ENCODE peak calls at places on chromosomes 3 and 15, in ten cellular contexts. One of them, this sample, is unnamed.
A peak's percentile ranks its signal among the peaks of the same experiment; 100 is the strongest.

GRCh38 chr15:81358248-81358647 is 15.8 kb downstream of the TMC3 start:
- DNase-seq in neuronal stem cell: no peak
- DNase-seq in stomach: no peak
- DNase-seq in left lung: no peak
- DNase-seq in uterus: no peak
- DNase-seq in psoas muscle: no peak
- DNase-seq in NT2/D1: no peak
- DNase-seq in CD4-positive, CD25-positive, alpha-beta regulatory T cell: no peak
- DNase-seq in A549: no peak
- DNase-seq in body of pancreas: no peak
- DNase-seq in this sample: no peak

GRCh38 chr15:41775651-41776050 is 1.4 kb downstream of the MAPKBP1 start:
- DNase-seq in neuronal stem cell: no peak
- DNase-seq in stomach: no peak
- DNase-seq in left lung: no peak
- DNase-seq in uterus: no peak
- DNase-seq in psoas muscle: no peak
- DNase-seq in NT2/D1: no peak
- DNase-seq in CD4-positive, CD25-positive, alpha-beta regulatory T cell: no peak
- DNase-seq in A549: no peak
- DNase-seq in body of pancreas: no peak
- DNase-seq in this sample: no peak

GRCh38 chr15:68261241-68261640 is 16.3 kb upstream of the FEM1B start:
- DNase-seq in neuronal stem cell: no peak
- DNase-seq in stomach: no peak
- DNase-seq in left lung: no peak
- DNase-seq in uterus: no peak
- DNase-seq in psoas muscle: no peak
- DNase-seq in NT2/D1: no peak
- DNase-seq in CD4-positive, CD25-positive, alpha-beta regulatory T cell: no peak
- DNase-seq in A549: no peak
- DNase-seq in body of pancreas: no peak
- DNase-seq in this sample: no peak

GRCh38 chr3:145704020-145704419 is 457.0 kb downstream of the PLOD2 start:
- DNase-seq in neuronal stem cell: no peak
- DNase-seq in stomach: no peak
- DNase-seq in left lung: no peak
- DNase-seq in uterus: no peak
- DNase-seq in psoas muscle: no peak
- DNase-seq in NT2/D1: no peak
- DNase-seq in CD4-positive, CD25-positive, alpha-beta regulatory T cell: no peak
- DNase-seq in A549: peak; percentile 6
- DNase-seq in body of pancreas: no peak
- DNase-seq in this sample: no peak

GRCh38 chr3:43773273-43774104 is 82.8 kb downstream of the ABHD5 start:
- DNase-seq in neuronal stem cell: no peak
- DNase-seq in stomach: peak; percentile 38
- DNase-seq in left lung: peak; percentile 85
- DNase-seq in uterus: no peak
- DNase-seq in psoas muscle: peak; percentile 35
- DNase-seq in NT2/D1: no peak
- DNase-seq in CD4-positive, CD25-positive, alpha-beta regulatory T cell: no peak
- DNase-seq in A549: peak; percentile 72
- DNase-seq in body of pancreas: peak; percentile 3
- DNase-seq in this sample: no peak

GRCh38 chr3:78887029-78887428 is 880.8 kb downstream of the ROBO1 start:
- DNase-seq in neuronal stem cell: no peak
- DNase-seq in stomach: no peak
- DNase-seq in left lung: no peak
- DNase-seq in uterus: no peak
- DNase-seq in psoas muscle: no peak
- DNase-seq in NT2/D1: no peak
- DNase-seq in CD4-positive, CD25-positive, alpha-beta regulatory T cell: no peak
- DNase-seq in A549: peak; percentile 41
- DNase-seq in body of pancreas: no peak
- DNase-seq in this sample: peak; percentile 50

GRCh38 chr3:128254967-128255366 is 101.7 kb downstream of the EEFSEC start:
- DNase-seq in neuronal stem cell: no peak
- DNase-seq in stomach: no peak
- DNase-seq in left lung: no peak
- DNase-seq in uterus: no peak
- DNase-seq in psoas muscle: no peak
- DNase-seq in NT2/D1: no peak
- DNase-seq in CD4-positive, CD25-positive, alpha-beta regulatory T cell: no peak
- DNase-seq in A549: no peak
- DNase-seq in body of pancreas: no peak
- DNase-seq in this sample: no peak

GRCh38 chr3:13505147-13506130 is 25.3 kb downstream of the HDAC11 start:
- DNase-seq in neuronal stem cell: no peak
- DNase-seq in stomach: no peak
- DNase-seq in left lung: no peak
- DNase-seq in uterus: no peak
- DNase-seq in psoas muscle: no peak
- DNase-seq in NT2/D1: no peak
- DNase-seq in CD4-positive, CD25-positive, alpha-beta regulatory T cell: no peak
- DNase-seq in A549: no peak
- DNase-seq in body of pancreas: no peak
- DNase-seq in this sample: no peak

DNA sequence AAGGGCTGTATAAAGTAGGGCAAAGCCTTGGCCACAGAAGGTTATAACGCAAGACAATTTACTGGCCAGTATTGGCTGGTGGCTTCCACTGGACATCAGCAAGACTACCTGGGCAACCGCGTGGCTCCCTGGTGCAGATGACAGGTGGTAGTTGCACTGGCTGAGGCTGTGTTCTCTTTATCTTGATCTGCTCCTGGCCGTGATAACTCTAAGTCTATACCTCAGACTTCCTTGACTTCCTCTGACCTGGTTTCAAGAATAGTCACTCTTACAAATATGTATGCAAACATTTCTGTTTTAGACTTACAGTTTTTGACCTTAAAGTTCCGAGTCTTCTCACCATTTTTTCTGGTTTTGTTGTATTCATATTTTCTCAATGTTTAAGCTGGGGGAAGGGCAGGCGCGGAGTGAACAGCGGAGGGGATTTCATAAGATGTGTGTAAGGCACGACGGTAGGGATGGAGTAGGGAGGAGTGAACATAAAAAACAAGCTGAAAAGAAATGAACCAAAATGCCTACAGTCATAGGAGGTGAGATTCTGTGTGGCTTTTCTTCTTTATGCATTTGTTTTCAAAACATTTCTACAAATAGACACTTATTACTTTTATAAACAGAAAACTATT is 15.2 kb upstream of the TMEM212 start:
- DNase-seq in neuronal stem cell: no peak
- DNase-seq in stomach: no peak
- DNase-seq in left lung: no peak
- DNase-seq in uterus: no peak
- DNase-seq in psoas muscle: no peak
- DNase-seq in NT2/D1: no peak
- DNase-seq in CD4-positive, CD25-positive, alpha-beta regulatory T cell: no peak
- DNase-seq in A549: no peak
- DNase-seq in body of pancreas: no peak
- DNase-seq in this sample: no peak
- H3K4me1 ChIP-seq in neuronal stem cell: peaks cover 9% of the 10 kb centered on the region
- H3K4me1 ChIP-seq in stomach: peaks cover 37% of the 10 kb centered on the region
- H3K4me1 ChIP-seq in left lung: peaks cover 5% of the 10 kb centered on the region
- H3K4me1 ChIP-seq in uterus: no peaks in the 10 kb centered on the region
- H3K4me1 ChIP-seq in psoas muscle: peaks cover 3% of the 10 kb centered on the region
- H3K4me1 ChIP-seq in NT2/D1: no peaks in the 10 kb centered on the region
- H3K4me1 ChIP-seq in CD4-positive, CD25-positive, alpha-beta regulatory T cell: peaks cover 6% of the 10 kb centered on the region
- H3K4me1 ChIP-seq in A549: peaks cover 61% of the 10 kb centered on the region
- H3K4me1 ChIP-seq in body of pancreas: peaks cover 17% of the 10 kb centered on the region
- H3K4me1 ChIP-seq in this sample: peaks cover 38% of the 10 kb centered on the region

DNA sequence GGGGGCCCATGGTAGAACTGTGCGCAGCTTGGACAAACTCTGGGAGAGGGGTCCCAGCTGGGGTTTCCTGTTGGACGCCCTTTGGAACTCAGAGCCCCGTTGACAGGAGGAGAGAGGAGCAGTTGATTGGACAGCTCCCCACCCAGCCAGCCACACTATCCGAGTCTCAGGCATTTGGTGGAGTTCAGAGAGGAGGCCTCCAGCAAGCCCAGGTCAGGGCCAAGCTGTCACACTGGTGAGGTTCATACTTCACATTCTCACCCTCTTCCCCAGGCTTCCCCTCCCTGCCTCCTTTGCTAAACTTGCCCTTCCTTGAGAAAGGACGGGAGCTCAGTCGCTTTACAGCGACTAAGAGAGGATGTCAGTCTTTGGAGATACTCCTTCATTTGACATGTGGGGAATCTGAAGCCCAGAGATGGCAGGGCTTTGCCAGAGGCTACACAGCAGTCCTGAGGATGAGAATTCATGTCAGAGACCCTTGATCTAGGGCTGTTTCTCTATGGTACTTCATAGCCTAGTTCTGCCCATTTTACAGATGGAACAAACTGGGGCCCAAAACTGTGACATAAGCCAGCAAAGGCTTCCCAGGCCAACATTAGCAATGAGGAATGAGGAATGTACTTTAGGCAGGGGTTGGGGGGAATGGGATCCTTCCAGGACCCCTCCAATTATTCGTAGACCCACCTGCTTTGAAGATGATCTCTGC is 142.2 kb downstream of the SMAD6 start:
- DNase-seq in neuronal stem cell: no peak
- DNase-seq in stomach: no peak
- DNase-seq in left lung: peak; percentile 17
- DNase-seq in uterus: no peak
- DNase-seq in psoas muscle: no peak
- DNase-seq in NT2/D1: no peak
- DNase-seq in CD4-positive, CD25-positive, alpha-beta regulatory T cell: no peak
- DNase-seq in A549: no peak
- DNase-seq in body of pancreas: no peak
- DNase-seq in this sample: no peak
- H3K4me1 ChIP-seq in neuronal stem cell: peaks cover 3% of the 10 kb centered on the region
- H3K4me1 ChIP-seq in stomach: peaks cover 39% of the 10 kb centered on the region
- H3K4me1 ChIP-seq in left lung: peaks cover 12% of the 10 kb centered on the region
- H3K4me1 ChIP-seq in uterus: no peaks in the 10 kb centered on the region
- H3K4me1 ChIP-seq in psoas muscle: peaks cover 5% of the 10 kb centered on the region
- H3K4me1 ChIP-seq in NT2/D1: peaks cover 7% of the 10 kb centered on the region
- H3K4me1 ChIP-seq in CD4-positive, CD25-positive, alpha-beta regulatory T cell: no peaks in the 10 kb centered on the region
- H3K4me1 ChIP-seq in A549: peaks cover 32% of the 10 kb centered on the region
- H3K4me1 ChIP-seq in body of pancreas: peaks cover 15% of the 10 kb centered on the region
- H3K4me1 ChIP-seq in this sample: peaks cover 43% of the 10 kb centered on the region

GRCh38 chr3:16073218-16073617 is 101.3 kb upstream of the GALNT15 start:
- DNase-seq in neuronal stem cell: no peak
- DNase-seq in stomach: no peak
- DNase-seq in left lung: no peak
- DNase-seq in uterus: no peak
- DNase-seq in psoas muscle: no peak
- DNase-seq in NT2/D1: no peak
- DNase-seq in CD4-positive, CD25-positive, alpha-beta regulatory T cell: no peak
- DNase-seq in A549: no peak
- DNase-seq in body of pancreas: no peak
- DNase-seq in this sample: no peak
- H3K4me1 ChIP-seq in neuronal stem cell: no peaks in the 10 kb centered on the region
- H3K4me1 ChIP-seq in stomach: peaks cover 8% of the 10 kb centered on the region
- H3K4me1 ChIP-seq in left lung: peaks cover 6% of the 10 kb centered on the region
- H3K4me1 ChIP-seq in uterus: no peaks in the 10 kb centered on the region
- H3K4me1 ChIP-seq in psoas muscle: peaks cover 6% of the 10 kb centered on the region
- H3K4me1 ChIP-seq in NT2/D1: no peaks in the 10 kb centered on the region
- H3K4me1 ChIP-seq in CD4-positive, CD25-positive, alpha-beta regulatory T cell: no peaks in the 10 kb centered on the region
- H3K4me1 ChIP-seq in A549: peaks cover 29% of the 10 kb centered on the region
- H3K4me1 ChIP-seq in body of pancreas: no peaks in the 10 kb centered on the region
- H3K4me1 ChIP-seq in this sample: peaks cover 61% of the 10 kb centered on the region

DNA sequence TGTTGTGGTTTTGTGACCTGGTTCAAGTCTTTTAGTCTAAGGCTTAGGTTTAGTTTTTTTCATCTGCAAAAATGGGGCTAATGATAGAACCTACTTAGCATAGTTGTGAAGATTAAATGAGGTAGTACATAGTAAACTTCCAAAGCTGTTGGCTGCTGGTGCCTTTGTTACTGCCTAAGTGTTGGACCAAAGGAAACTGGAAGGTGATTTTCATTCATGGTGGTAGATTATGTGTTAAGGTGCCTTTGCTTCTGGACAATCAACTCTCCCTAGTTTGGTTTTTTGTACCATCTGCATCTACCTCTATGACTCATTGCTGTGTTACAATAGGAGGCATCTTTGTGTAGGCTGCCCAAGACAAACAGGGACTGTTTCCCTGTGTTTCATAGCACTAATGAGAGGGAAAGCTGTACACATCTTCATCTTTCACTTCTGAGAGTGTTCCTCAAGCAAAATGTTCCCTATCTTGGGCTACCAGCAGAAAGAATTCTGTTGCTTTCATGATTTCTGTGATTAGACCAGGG is 3.2 kb downstream of the MAP2K1 start:
- DNase-seq in neuronal stem cell: no peak
- DNase-seq in stomach: no peak
- DNase-seq in left lung: no peak
- DNase-seq in uterus: no peak
- DNase-seq in psoas muscle: no peak
- DNase-seq in NT2/D1: no peak
- DNase-seq in CD4-positive, CD25-positive, alpha-beta regulatory T cell: no peak
- DNase-seq in A549: no peak
- DNase-seq in body of pancreas: no peak
- DNase-seq in this sample: no peak
- H3K4me1 ChIP-seq in neuronal stem cell: peaks cover 8% of the 10 kb centered on the region
- H3K4me1 ChIP-seq in stomach: peaks cover 72% of the 10 kb centered on the region
- H3K4me1 ChIP-seq in left lung: peaks cover 9% of the 10 kb centered on the region
- H3K4me1 ChIP-seq in uterus: no peaks in the 10 kb centered on the region
- H3K4me1 ChIP-seq in psoas muscle: peaks cover 46% of the 10 kb centered on the region
- H3K4me1 ChIP-seq in NT2/D1: no peaks in the 10 kb centered on the region
- H3K4me1 ChIP-seq in CD4-positive, CD25-positive, alpha-beta regulatory T cell: peaks cover 73% of the 10 kb centered on the region
- H3K4me1 ChIP-seq in A549: peaks cover 27% of the 10 kb centered on the region
- H3K4me1 ChIP-seq in body of pancreas: peaks cover 28% of the 10 kb centered on the region
- H3K4me1 ChIP-seq in this sample: peaks cover 10% of the 10 kb centered on the region